ENCODE peak calls at places on chromosomes 13 and 19, in eight cellular contexts. One of them, this sample, is unnamed.

GRCh38 chr13:100987993-100988392 is 313.4 kb upstream of the TMTC4 start:
- DNase-seq in transverse colon: no peak
- DNase-seq in hepatocyte: no peak
- DNase-seq in epithelial cell of esophagus: peak
- DNase-seq in nephron progenitor cell: no peak
- DNase-seq in progenitor cell of endocrine pancreas: no peak
- DNase-seq in brain microvascular endothelial cell: peak
- DNase-seq in PC-9: no peak
- DNase-seq in this sample: no peak

GRCh38 chr19:45615795-45616708 is 14.0 kb upstream of the GPR4 start:
- DNase-seq in transverse colon: peak
- DNase-seq in hepatocyte: peak
- DNase-seq in epithelial cell of esophagus: peak
- DNase-seq in nephron progenitor cell: peak
- DNase-seq in progenitor cell of endocrine pancreas: peak
- DNase-seq in brain microvascular endothelial cell: peak
- DNase-seq in PC-9: peak
- DNase-seq in this sample: peak

GRCh38 chr19:32930567-32930966 is 41.2 kb downstream of the CEP89 start:
- DNase-seq in transverse colon: no peak
- DNase-seq in hepatocyte: no peak
- DNase-seq in epithelial cell of esophagus: no peak
- DNase-seq in nephron progenitor cell: no peak
- DNase-seq in progenitor cell of endocrine pancreas: no peak
- DNase-seq in brain microvascular endothelial cell: no peak
- DNase-seq in PC-9: no peak
- DNase-seq in this sample: no peak

GRCh38 chr13:110323986-110324749 is 17.1 kb downstream of the COL4A2 start:
- DNase-seq in transverse colon: no peak
- DNase-seq in hepatocyte: no peak
- DNase-seq in epithelial cell of esophagus: no peak
- DNase-seq in nephron progenitor cell: no peak
- DNase-seq in progenitor cell of endocrine pancreas: no peak
- DNase-seq in brain microvascular endothelial cell: no peak
- DNase-seq in PC-9: no peak
- DNase-seq in this sample: no peak

GRCh38 chr19:45971260-45971902 is 2.3 kb downstream of the NOVA2 start:
- DNase-seq in transverse colon: no peak
- DNase-seq in hepatocyte: no peak
- DNase-seq in epithelial cell of esophagus: no peak
- DNase-seq in nephron progenitor cell: no peak
- DNase-seq in progenitor cell of endocrine pancreas: no peak
- DNase-seq in brain microvascular endothelial cell: no peak
- DNase-seq in PC-9: no peak
- DNase-seq in this sample: no peak

GRCh38 chr13:19818223-19818842 is 35.6 kb upstream of the PSPC1 start:
- DNase-seq in transverse colon: peak
- DNase-seq in hepatocyte: peak
- DNase-seq in epithelial cell of esophagus: peak
- DNase-seq in nephron progenitor cell: peak
- DNase-seq in progenitor cell of endocrine pancreas: peak
- DNase-seq in brain microvascular endothelial cell: peak
- DNase-seq in PC-9: no peak
- DNase-seq in this sample: peak

GRCh38 chr19:6021878-6022569 is 44.1 kb upstream of the RANBP3 start:
- DNase-seq in transverse colon: peak
- DNase-seq in hepatocyte: peak
- DNase-seq in epithelial cell of esophagus: peak
- DNase-seq in nephron progenitor cell: peak
- DNase-seq in progenitor cell of endocrine pancreas: peak
- DNase-seq in brain microvascular endothelial cell: peak
- DNase-seq in PC-9: peak
- DNase-seq in this sample: peak

GRCh38 chr19:6108721-6109633 is 1.3 kb downstream of the RFX2 start:
- DNase-seq in transverse colon: peak
- DNase-seq in hepatocyte: peak
- DNase-seq in epithelial cell of esophagus: peak
- DNase-seq in nephron progenitor cell: peak
- DNase-seq in progenitor cell of endocrine pancreas: no peak
- DNase-seq in brain microvascular endothelial cell: no peak
- DNase-seq in PC-9: no peak
- DNase-seq in this sample: peak

GRCh38 chr19:15014579-15014978 is 34.7 kb upstream of the CASP14 start:
- DNase-seq in transverse colon: no peak
- DNase-seq in hepatocyte: no peak
- DNase-seq in epithelial cell of esophagus: no peak
- DNase-seq in nephron progenitor cell: peak
- DNase-seq in progenitor cell of endocrine pancreas: no peak
- DNase-seq in brain microvascular endothelial cell: no peak
- DNase-seq in PC-9: no peak
- DNase-seq in this sample: no peak

GRCh38 chr19:14031719-14032480 is at the start of gene IL27RA:
- DNase-seq in transverse colon: peak
- DNase-seq in hepatocyte: peak
- DNase-seq in epithelial cell of esophagus: peak
- DNase-seq in nephron progenitor cell: peak
- DNase-seq in progenitor cell of endocrine pancreas: peak
- DNase-seq in brain microvascular endothelial cell: peak
- DNase-seq in PC-9: peak
- DNase-seq in this sample: peak

GRCh38 chr19:19460258-19460731 is 54.8 kb downstream of the GATAD2A start:
- DNase-seq in transverse colon: no peak
- DNase-seq in hepatocyte: no peak
- DNase-seq in epithelial cell of esophagus: peak
- DNase-seq in nephron progenitor cell: no peak
- DNase-seq in progenitor cell of endocrine pancreas: no peak
- DNase-seq in brain microvascular endothelial cell: no peak
- DNase-seq in PC-9: no peak
- DNase-seq in this sample: no peak

GRCh38 chr19:4372630-4373367 is 27.5 kb downstream of the SH3GL1 start:
- DNase-seq in transverse colon: no peak
- DNase-seq in hepatocyte: no peak
- DNase-seq in epithelial cell of esophagus: no peak
- DNase-seq in nephron progenitor cell: no peak
- DNase-seq in progenitor cell of endocrine pancreas: no peak
- DNase-seq in brain microvascular endothelial cell: no peak
- DNase-seq in PC-9: no peak
- DNase-seq in this sample: no peak

GRCh38 chr13:35724480-35724879 is 248.0 kb upstream of the MAB21L1 start:
- DNase-seq in transverse colon: no peak
- DNase-seq in hepatocyte: no peak
- DNase-seq in epithelial cell of esophagus: no peak
- DNase-seq in nephron progenitor cell: no peak
- DNase-seq in progenitor cell of endocrine pancreas: no peak
- DNase-seq in brain microvascular endothelial cell: peak
- DNase-seq in PC-9: no peak
- DNase-seq in this sample: no peak

GRCh38 chr13:101272886-101273285 is 143.4 kb downstream of the NALCN start:
- DNase-seq in transverse colon: no peak
- DNase-seq in hepatocyte: no peak
- DNase-seq in epithelial cell of esophagus: no peak
- DNase-seq in nephron progenitor cell: no peak
- DNase-seq in progenitor cell of endocrine pancreas: no peak
- DNase-seq in brain microvascular endothelial cell: no peak
- DNase-seq in PC-9: no peak
- DNase-seq in this sample: no peak

GRCh38 chr19:31675187-31675913 is 326.1 kb upstream of the TSHZ3 start:
- DNase-seq in transverse colon: no peak
- DNase-seq in hepatocyte: no peak
- DNase-seq in epithelial cell of esophagus: no peak
- DNase-seq in nephron progenitor cell: no peak
- DNase-seq in progenitor cell of endocrine pancreas: no peak
- DNase-seq in brain microvascular endothelial cell: peak
- DNase-seq in PC-9: no peak
- DNase-seq in this sample: no peak

GRCh38 chr13:77002590-77003190 is 10.8 kb downstream of the CLN5 start:
- DNase-seq in transverse colon: no peak
- DNase-seq in hepatocyte: peak
- DNase-seq in epithelial cell of esophagus: peak
- DNase-seq in nephron progenitor cell: no peak
- DNase-seq in progenitor cell of endocrine pancreas: no peak
- DNase-seq in brain microvascular endothelial cell: no peak
- DNase-seq in PC-9: peak
- DNase-seq in this sample: no peak

GRCh38 chr19:41299755-41300089 is 10.2 kb upstream of the CCDC97 start:
- DNase-seq in transverse colon: peak
- DNase-seq in hepatocyte: peak
- DNase-seq in epithelial cell of esophagus: peak
- DNase-seq in nephron progenitor cell: no peak
- DNase-seq in progenitor cell of endocrine pancreas: no peak
- DNase-seq in brain microvascular endothelial cell: peak
- DNase-seq in PC-9: no peak
- DNase-seq in this sample: no peak

GRCh38 chr13:66689037-66689619 is 541.0 kb downstream of the PCDH9 start:
- DNase-seq in transverse colon: no peak
- DNase-seq in hepatocyte: no peak
- DNase-seq in epithelial cell of esophagus: peak
- DNase-seq in nephron progenitor cell: no peak
- DNase-seq in progenitor cell of endocrine pancreas: no peak
- DNase-seq in brain microvascular endothelial cell: no peak
- DNase-seq in PC-9: no peak
- DNase-seq in this sample: no peak
- TF ChIP-seq CTCF in transverse colon: no peak
- TF ChIP-seq CTCF in hepatocyte: peak
- TF ChIP-seq CTCF in epithelial cell of esophagus: no peak
- TF ChIP-seq CTCF in nephron progenitor cell: peak
- TF ChIP-seq CTCF in progenitor cell of endocrine pancreas: peak
- TF ChIP-seq CTCF in brain microvascular endothelial cell: peak
- TF ChIP-seq CTCF in PC-9: no peak
- TF ChIP-seq CTCF in this sample: peak

DNA sequence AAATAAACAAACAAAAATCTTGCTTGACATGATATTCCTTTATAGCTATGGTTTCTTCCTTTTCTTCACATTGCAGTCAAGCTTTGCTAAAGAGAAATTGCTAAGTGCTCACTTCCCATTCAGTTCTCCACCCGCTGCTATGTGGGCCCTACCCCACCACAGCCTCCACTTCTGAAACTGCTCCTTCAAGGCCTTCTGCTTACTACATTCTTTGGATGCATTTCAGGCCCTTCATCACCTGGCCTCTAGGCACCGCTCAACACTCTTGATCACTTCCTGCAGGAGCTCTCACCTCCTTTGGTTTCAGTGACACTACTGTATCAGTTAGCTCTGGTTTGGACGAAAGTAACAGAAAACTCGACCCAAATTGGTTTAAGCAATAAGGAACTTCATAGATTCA is 72.4 kb downstream of the KLF5 start:
- DNase-seq in transverse colon: no peak
- DNase-seq in hepatocyte: no peak
- DNase-seq in epithelial cell of esophagus: no peak
- DNase-seq in nephron progenitor cell: no peak
- DNase-seq in progenitor cell of endocrine pancreas: no peak
- DNase-seq in brain microvascular endothelial cell: no peak
- DNase-seq in PC-9: no peak
- DNase-seq in this sample: no peak
- TF ChIP-seq CTCF in transverse colon: no peak
- TF ChIP-seq CTCF in hepatocyte: no peak
- TF ChIP-seq CTCF in epithelial cell of esophagus: no peak
- TF ChIP-seq CTCF in nephron progenitor cell: no peak
- TF ChIP-seq CTCF in progenitor cell of endocrine pancreas: no peak
- TF ChIP-seq CTCF in brain microvascular endothelial cell: no peak
- TF ChIP-seq CTCF in PC-9: no peak
- TF ChIP-seq CTCF in this sample: no peak

GRCh38 chr13:71677114-71677513 is 189.9 kb downstream of the DACH1 start:
- DNase-seq in transverse colon: no peak
- DNase-seq in hepatocyte: no peak
- DNase-seq in epithelial cell of esophagus: no peak
- DNase-seq in nephron progenitor cell: peak
- DNase-seq in progenitor cell of endocrine pancreas: no peak
- DNase-seq in brain microvascular endothelial cell: no peak
- DNase-seq in PC-9: no peak
- DNase-seq in this sample: no peak

GRCh38 chr13:71674776-71675352 is 192.1 kb downstream of the DACH1 start:
- DNase-seq in transverse colon: no peak
- DNase-seq in hepatocyte: no peak
- DNase-seq in epithelial cell of esophagus: no peak
- DNase-seq in nephron progenitor cell: no peak
- DNase-seq in progenitor cell of endocrine pancreas: no peak
- DNase-seq in brain microvascular endothelial cell: no peak
- DNase-seq in PC-9: no peak
- DNase-seq in this sample: no peak

GRCh38 chr13:71672527-71672926 is 194.5 kb downstream of the DACH1 start:
- DNase-seq in transverse colon: no peak
- DNase-seq in hepatocyte: no peak
- DNase-seq in epithelial cell of esophagus: no peak
- DNase-seq in nephron progenitor cell: no peak
- DNase-seq in progenitor cell of endocrine pancreas: no peak
- DNase-seq in brain microvascular endothelial cell: no peak
- DNase-seq in PC-9: no peak
- DNase-seq in this sample: no peak
- TF ChIP-seq CTCF in transverse colon: no peak
- TF ChIP-seq CTCF in hepatocyte: peak
- TF ChIP-seq CTCF in epithelial cell of esophagus: no peak
- TF ChIP-seq CTCF in nephron progenitor cell: peak
- TF ChIP-seq CTCF in progenitor cell of endocrine pancreas: peak
- TF ChIP-seq CTCF in brain microvascular endothelial cell: peak
- TF ChIP-seq CTCF in PC-9: no peak
- TF ChIP-seq CTCF in this sample: peak

GRCh38 chr13:93956416-93956815 is 523.1 kb downstream of the DCT start:
- DNase-seq in transverse colon: no peak
- DNase-seq in hepatocyte: no peak
- DNase-seq in epithelial cell of esophagus: no peak
- DNase-seq in nephron progenitor cell: no peak
- DNase-seq in progenitor cell of endocrine pancreas: no peak
- DNase-seq in brain microvascular endothelial cell: no peak
- DNase-seq in PC-9: no peak
- DNase-seq in this sample: no peak

GRCh38 chr13:93953856-93954255 is 525.6 kb downstream of the DCT start:
- DNase-seq in transverse colon: no peak
- DNase-seq in hepatocyte: no peak
- DNase-seq in epithelial cell of esophagus: no peak
- DNase-seq in nephron progenitor cell: no peak
- DNase-seq in progenitor cell of endocrine pancreas: no peak
- DNase-seq in brain microvascular endothelial cell: no peak
- DNase-seq in PC-9: no peak
- DNase-seq in this sample: no peak

GRCh38 chr13:93947651-93948050 is 531.8 kb downstream of the DCT start:
- DNase-seq in transverse colon: no peak
- DNase-seq in hepatocyte: no peak
- DNase-seq in epithelial cell of esophagus: no peak
- DNase-seq in nephron progenitor cell: no peak
- DNase-seq in progenitor cell of endocrine pancreas: no peak
- DNase-seq in brain microvascular endothelial cell: no peak
- DNase-seq in PC-9: no peak
- DNase-seq in this sample: no peak

GRCh38 chr13:93948523-93948922 is 531.0 kb downstream of the DCT start:
- DNase-seq in transverse colon: no peak
- DNase-seq in hepatocyte: no peak
- DNase-seq in epithelial cell of esophagus: no peak
- DNase-seq in nephron progenitor cell: no peak
- DNase-seq in progenitor cell of endocrine pancreas: no peak
- DNase-seq in brain microvascular endothelial cell: no peak
- DNase-seq in PC-9: no peak
- DNase-seq in this sample: no peak

DNA sequence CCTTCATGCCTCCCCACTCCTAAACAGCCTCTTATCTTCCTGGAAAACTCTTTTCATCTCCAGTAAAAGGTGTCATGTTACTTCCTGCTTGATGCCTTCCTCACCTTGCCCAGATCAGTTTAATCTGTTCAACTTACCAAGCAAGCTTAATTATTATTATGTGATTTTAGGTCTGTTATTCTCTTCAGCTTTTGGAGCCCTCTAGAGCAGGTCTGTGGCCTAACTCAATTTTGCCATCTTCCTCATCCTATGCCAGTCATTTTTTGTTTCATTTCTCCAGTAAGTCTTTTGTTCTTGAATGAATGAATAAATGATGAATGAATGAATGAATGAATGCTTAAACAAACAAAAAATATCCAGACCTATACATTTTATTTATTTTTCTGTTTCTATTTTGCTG is 528.3 kb downstream of the DCT start:
- DNase-seq in transverse colon: no peak
- DNase-seq in hepatocyte: no peak
- DNase-seq in epithelial cell of esophagus: peak
- DNase-seq in nephron progenitor cell: no peak
- DNase-seq in progenitor cell of endocrine pancreas: no peak
- DNase-seq in brain microvascular endothelial cell: no peak
- DNase-seq in PC-9: no peak
- DNase-seq in this sample: no peak
- TF ChIP-seq CTCF in transverse colon: no peak
- TF ChIP-seq CTCF in hepatocyte: no peak
- TF ChIP-seq CTCF in epithelial cell of esophagus: peak
- TF ChIP-seq CTCF in nephron progenitor cell: no peak
- TF ChIP-seq CTCF in progenitor cell of endocrine pancreas: no peak
- TF ChIP-seq CTCF in brain microvascular endothelial cell: peak
- TF ChIP-seq CTCF in PC-9: no peak
- TF ChIP-seq CTCF in this sample: no peak